ENCODE peak calls at places on chromosomes 1 and 21, in seven cellular contexts. One of them, this sample, is unnamed. For H3K4me1, the result is how much of the 10 kb centered on the place peaks cover.

GRCh38 chr1:53627666-53628065 is 111.3 kb downstream of the GLIS1 start:
- DNase-seq in tibial nerve: no peak
- DNase-seq in psoas muscle: no peak
- DNase-seq in Peyer's patch: no peak
- DNase-seq in fibroblast of lung: no peak
- DNase-seq in right lobe of liver: peak
- DNase-seq in pancreas: no peak
- DNase-seq in this sample: peak

GRCh38 chr1:194830387-194830786 is 1644.0 kb upstream of the B3GALT2 start:
- DNase-seq in Peyer's patch: no peak
- DNase-seq in pancreas: no peak
- DNase-seq in tibial nerve: no peak
- DNase-seq in psoas muscle: no peak
- DNase-seq in right lobe of liver: no peak
- DNase-seq in fibroblast of lung: no peak
- DNase-seq in this sample: no peak

GRCh38 chr1:180560868-180561600 is 2.3 kb downstream of the OVAAL start:
- DNase-seq in tibial nerve: no peak
- DNase-seq in right lobe of liver: no peak
- DNase-seq in Peyer's patch: no peak
- DNase-seq in psoas muscle: no peak
- DNase-seq in fibroblast of lung: peak
- DNase-seq in pancreas: no peak
- DNase-seq in this sample: no peak

GRCh38 chr1:8441466-8441865 is 123.6 kb downstream of the SLC45A1 start:
- DNase-seq in psoas muscle: no peak
- DNase-seq in fibroblast of lung: no peak
- DNase-seq in tibial nerve: no peak
- DNase-seq in pancreas: no peak
- DNase-seq in Peyer's patch: no peak
- DNase-seq in right lobe of liver: no peak
- DNase-seq in this sample: no peak

GRCh38 chr1:102628008-102628736 is 480.1 kb downstream of the COL11A1 start:
- DNase-seq in tibial nerve: no peak
- DNase-seq in Peyer's patch: no peak
- DNase-seq in right lobe of liver: no peak
- DNase-seq in psoas muscle: no peak
- DNase-seq in fibroblast of lung: no peak
- DNase-seq in pancreas: no peak
- DNase-seq in this sample: no peak

GRCh38 chr1:117683571-117684285 is 77.9 kb downstream of the TENT5C start:
- DNase-seq in psoas muscle: no peak
- DNase-seq in tibial nerve: no peak
- DNase-seq in pancreas: no peak
- DNase-seq in fibroblast of lung: peak
- DNase-seq in right lobe of liver: no peak
- DNase-seq in Peyer's patch: no peak
- DNase-seq in this sample: no peak

GRCh38 chr1:180962178-180962577 is 49.5 kb downstream of the KIAA1614 start:
- DNase-seq in tibial nerve: no peak
- DNase-seq in Peyer's patch: no peak
- DNase-seq in psoas muscle: no peak
- DNase-seq in fibroblast of lung: no peak
- DNase-seq in pancreas: no peak
- DNase-seq in right lobe of liver: no peak
- DNase-seq in this sample: no peak

GRCh38 chr1:160519542-160520435 is 3.3 kb downstream of the SLAMF6 start:
- DNase-seq in right lobe of liver: no peak
- DNase-seq in tibial nerve: no peak
- DNase-seq in Peyer's patch: no peak
- DNase-seq in pancreas: no peak
- DNase-seq in fibroblast of lung: no peak
- DNase-seq in psoas muscle: no peak
- DNase-seq in this sample: no peak

GRCh38 chr1:232511172-232511571 is 118.8 kb downstream of the SIPA1L2 start:
- DNase-seq in right lobe of liver: no peak
- DNase-seq in pancreas: no peak
- DNase-seq in fibroblast of lung: no peak
- DNase-seq in psoas muscle: no peak
- DNase-seq in tibial nerve: no peak
- DNase-seq in Peyer's patch: no peak
- DNase-seq in this sample: no peak

GRCh38 chr1:12447301-12447700 is 170.7 kb downstream of the DHRS3 start:
- DNase-seq in psoas muscle: no peak
- DNase-seq in tibial nerve: no peak
- DNase-seq in fibroblast of lung: peak
- DNase-seq in Peyer's patch: no peak
- DNase-seq in pancreas: no peak
- DNase-seq in right lobe of liver: no peak
- DNase-seq in this sample: no peak

GRCh38 chr1:89609781-89610456 is 23.0 kb upstream of the LRRC8C start:
- DNase-seq in right lobe of liver: no peak
- DNase-seq in pancreas: no peak
- DNase-seq in psoas muscle: no peak
- DNase-seq in Peyer's patch: no peak
- DNase-seq in tibial nerve: no peak
- DNase-seq in fibroblast of lung: no peak
- DNase-seq in this sample: no peak

GRCh38 chr1:22925111-22925510 is 47.6 kb downstream of the LACTBL1 start:
- DNase-seq in right lobe of liver: no peak
- DNase-seq in pancreas: no peak
- DNase-seq in tibial nerve: no peak
- DNase-seq in psoas muscle: peak
- DNase-seq in fibroblast of lung: no peak
- DNase-seq in Peyer's patch: no peak
- DNase-seq in this sample: no peak

GRCh38 chr1:109252167-109252892 is 3.0 kb downstream of the CELSR2 start:
- DNase-seq in pancreas: no peak
- DNase-seq in tibial nerve: no peak
- DNase-seq in Peyer's patch: no peak
- DNase-seq in right lobe of liver: no peak
- DNase-seq in fibroblast of lung: no peak
- DNase-seq in psoas muscle: peak
- DNase-seq in this sample: no peak

GRCh38 chr1:197170538-197170937 is 24.1 kb upstream of the ASPM start:
- DNase-seq in tibial nerve: no peak
- DNase-seq in fibroblast of lung: no peak
- DNase-seq in Peyer's patch: no peak
- DNase-seq in right lobe of liver: no peak
- DNase-seq in psoas muscle: no peak
- DNase-seq in pancreas: no peak
- DNase-seq in this sample: no peak

GRCh38 chr1:116915182-116915611 is 5.5 kb downstream of the PTGFRN start:
- DNase-seq in psoas muscle: no peak
- DNase-seq in fibroblast of lung: peak
- DNase-seq in right lobe of liver: no peak
- DNase-seq in pancreas: peak
- DNase-seq in tibial nerve: no peak
- DNase-seq in Peyer's patch: peak
- DNase-seq in this sample: peak

GRCh38 chr1:24111264-24111997 is 504 bp downstream of the MYOM3 start:
- DNase-seq in right lobe of liver: no peak
- DNase-seq in fibroblast of lung: no peak
- DNase-seq in tibial nerve: no peak
- DNase-seq in psoas muscle: peak
- DNase-seq in Peyer's patch: peak
- DNase-seq in pancreas: no peak
- DNase-seq in this sample: peak

GRCh38 chr1:113388621-113389355 is 1.5 kb upstream of the MAGI3 start:
- DNase-seq in psoas muscle: no peak
- DNase-seq in pancreas: peak
- DNase-seq in Peyer's patch: peak
- DNase-seq in tibial nerve: no peak
- DNase-seq in right lobe of liver: peak
- DNase-seq in fibroblast of lung: peak
- DNase-seq in this sample: no peak

GRCh38 chr1:85707267-85707989 is 805 bp downstream of the ZNHIT6 start:
- DNase-seq in pancreas: no peak
- DNase-seq in right lobe of liver: no peak
- DNase-seq in psoas muscle: no peak
- DNase-seq in fibroblast of lung: peak
- DNase-seq in tibial nerve: no peak
- DNase-seq in Peyer's patch: no peak
- DNase-seq in this sample: no peak

GRCh38 chr21:42061195-42061865 is 9.8 kb upstream of the UMODL1 start:
- DNase-seq in Peyer's patch: peak
- DNase-seq in psoas muscle: peak
- DNase-seq in tibial nerve: no peak
- DNase-seq in pancreas: no peak
- DNase-seq in fibroblast of lung: no peak
- DNase-seq in right lobe of liver: no peak
- DNase-seq in this sample: no peak

GRCh38 chr21:46211786-46212720 is 16.5 kb downstream of the LSS start:
- DNase-seq in tibial nerve: no peak
- DNase-seq in Peyer's patch: peak
- DNase-seq in right lobe of liver: peak
- DNase-seq in fibroblast of lung: no peak
- DNase-seq in psoas muscle: no peak
- DNase-seq in pancreas: no peak
- DNase-seq in this sample: no peak

GRCh38 chr1:5814046-5814619 is 178.1 kb downstream of the NPHP4 start:
- DNase-seq in pancreas: no peak
- DNase-seq in psoas muscle: no peak
- DNase-seq in fibroblast of lung: no peak
- DNase-seq in Peyer's patch: no peak
- DNase-seq in right lobe of liver: no peak
- DNase-seq in tibial nerve: no peak
- DNase-seq in this sample: no peak

GRCh38 chr1:191343816-191344215 is 814.4 kb upstream of the RGS18 start:
- DNase-seq in fibroblast of lung: peak
- DNase-seq in Peyer's patch: no peak
- DNase-seq in psoas muscle: no peak
- DNase-seq in pancreas: no peak
- DNase-seq in right lobe of liver: no peak
- DNase-seq in tibial nerve: no peak
- DNase-seq in this sample: no peak

GRCh38 chr1:7250176-7250575 is 464.9 kb downstream of the CAMTA1 start:
- DNase-seq in fibroblast of lung: peak
- DNase-seq in tibial nerve: no peak
- DNase-seq in psoas muscle: no peak
- DNase-seq in Peyer's patch: no peak
- DNase-seq in right lobe of liver: no peak
- DNase-seq in pancreas: no peak
- DNase-seq in this sample: no peak

GRCh38 chr1:244384066-244384465 is 67.6 kb downstream of the ADSS2 start:
- DNase-seq in fibroblast of lung: peak
- DNase-seq in psoas muscle: no peak
- DNase-seq in Peyer's patch: no peak
- DNase-seq in tibial nerve: no peak
- DNase-seq in pancreas: no peak
- DNase-seq in right lobe of liver: no peak
- DNase-seq in this sample: peak

GRCh38 chr1:238953448-238953847 is 432.9 kb upstream of the CHRM3 start:
- DNase-seq in psoas muscle: no peak
- DNase-seq in pancreas: no peak
- DNase-seq in fibroblast of lung: no peak
- DNase-seq in Peyer's patch: no peak
- DNase-seq in right lobe of liver: no peak
- DNase-seq in tibial nerve: no peak
- DNase-seq in this sample: no peak
- TF ChIP-seq CTCF in psoas muscle: no peak
- TF ChIP-seq CTCF in pancreas: no peak
- TF ChIP-seq CTCF in fibroblast of lung: no peak
- TF ChIP-seq CTCF in Peyer's patch: no peak
- TF ChIP-seq CTCF in right lobe of liver: no peak
- TF ChIP-seq CTCF in tibial nerve: no peak
- TF ChIP-seq CTCF in this sample: peak

GRCh38 chr1:15882665-15883064 is 35.2 kb downstream of the SPEN start:
- DNase-seq in fibroblast of lung: no peak
- DNase-seq in tibial nerve: no peak
- DNase-seq in psoas muscle: no peak
- DNase-seq in Peyer's patch: no peak
- DNase-seq in right lobe of liver: no peak
- DNase-seq in pancreas: no peak
- DNase-seq in this sample: no peak
- H3K4me1 ChIP-seq in fibroblast of lung: under half
- H3K4me1 ChIP-seq in tibial nerve: under half
- H3K4me1 ChIP-seq in psoas muscle: half or more
- H3K4me1 ChIP-seq in Peyer's patch: under half
- H3K4me1 ChIP-seq in right lobe of liver: under half
- H3K4me1 ChIP-seq in pancreas: under half
- H3K4me1 ChIP-seq in this sample: half or more

DNA sequence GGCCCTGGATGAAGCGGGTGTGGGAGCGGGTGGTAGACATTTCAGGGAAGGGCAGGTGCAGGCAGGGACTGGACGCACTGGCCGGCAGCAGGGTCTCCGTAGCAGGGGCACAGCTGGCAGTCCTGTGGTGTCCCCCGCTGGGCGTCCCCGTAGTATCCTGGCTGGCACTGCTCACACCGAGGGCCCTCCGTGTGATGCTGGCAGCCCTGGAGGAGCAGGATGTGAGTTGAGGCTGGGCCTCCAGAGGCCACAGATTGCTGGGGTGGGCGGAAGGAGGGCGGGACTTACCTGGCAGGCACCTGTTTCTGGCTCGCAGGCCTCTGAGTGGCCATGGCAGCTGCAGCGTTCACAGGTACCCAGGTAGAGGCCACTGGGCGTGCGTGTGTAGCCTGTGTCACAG is 62.3 kb downstream of the LDLRAD2 start:
- DNase-seq in psoas muscle: peak
- DNase-seq in pancreas: no peak
- DNase-seq in Peyer's patch: no peak
- DNase-seq in fibroblast of lung: no peak
- DNase-seq in tibial nerve: no peak
- DNase-seq in right lobe of liver: no peak
- DNase-seq in this sample: no peak
- H3K27ac ChIP-seq in psoas muscle: no peak
- H3K27ac ChIP-seq in pancreas: no peak
- H3K27ac ChIP-seq in Peyer's patch: no peak
- H3K27ac ChIP-seq in fibroblast of lung: no peak
- H3K27ac ChIP-seq in tibial nerve: no peak
- H3K27ac ChIP-seq in right lobe of liver: no peak
- H3K27ac ChIP-seq in this sample: peak

GRCh38 chr1:212760126-212760823 is 31.3 kb downstream of the NSL1 start:
- DNase-seq in pancreas: no peak
- DNase-seq in fibroblast of lung: no peak
- DNase-seq in right lobe of liver: no peak
- DNase-seq in psoas muscle: no peak
- DNase-seq in Peyer's patch: peak
- DNase-seq in tibial nerve: no peak
- DNase-seq in this sample: no peak
- TF ChIP-seq CTCF in pancreas: no peak
- TF ChIP-seq CTCF in fibroblast of lung: peak
- TF ChIP-seq CTCF in right lobe of liver: no peak
- TF ChIP-seq CTCF in psoas muscle: no peak
- TF ChIP-seq CTCF in Peyer's patch: no peak
- TF ChIP-seq CTCF in tibial nerve: no peak
- TF ChIP-seq CTCF in this sample: no peak

GRCh38 chr1:207851696-207852095 is 59.2 kb downstream of the CD34 start:
- DNase-seq in pancreas: no peak
- DNase-seq in tibial nerve: no peak
- DNase-seq in right lobe of liver: no peak
- DNase-seq in psoas muscle: no peak
- DNase-seq in fibroblast of lung: no peak
- DNase-seq in Peyer's patch: no peak
- DNase-seq in this sample: no peak
- H3K4me1 ChIP-seq in pancreas: under half
- H3K4me1 ChIP-seq in tibial nerve: under half
- H3K4me1 ChIP-seq in right lobe of liver: under half
- H3K4me1 ChIP-seq in psoas muscle: half or more
- H3K4me1 ChIP-seq in fibroblast of lung: under half
- H3K4me1 ChIP-seq in Peyer's patch: under half
- H3K4me1 ChIP-seq in this sample: half or more

This sample was measured in right atrium auricular region.